ENCODE peak calls at places on chromosome 16, in seven cellular contexts. W is fibroblast of lung, G is H9, D is lower lobe of right lung, S is foreskin keratinocyte, B is neural progenitor cell, N is heart left ventricle. Z is an unnamed sample. For H3K4me1, the result is how much of the 10 kb centered on the place peaks cover.

GRCh38 chr16:86927699-86928098 is 349.4 kb downstream of the FOXL1 start:
- DNase-seq in W (no peak), G (no peak), D (no peak), S (no peak), B (no peak), N (no peak), Z (no peak)

GRCh38 chr16:3188925-3189825 is 1.2 kb downstream of the OR1F1 start:
- DNase-seq in W (peak), G (peak), D (no peak), S (peak), B (peak), N (no peak), Z (no peak)

GRCh38 chr16:11412175-11412904 is 67.1 kb downstream of the RMI2 start:
- DNase-seq in W (no peak), G (no peak), D (no peak), S (no peak), B (no peak), N (no peak), Z (no peak)

GRCh38 chr16:64455275-64455674 is 666.6 kb downstream of the CDH11 start:
- DNase-seq in W (peak), G (no peak), D (no peak), S (no peak), B (no peak), N (no peak), Z (no peak)

GRCh38 chr16:4309833-4310266 is 6.0 kb upstream of the GLIS2 start:
- DNase-seq in W (peak), G (peak), D (peak), S (no peak), B (peak), N (peak), Z (peak)

GRCh38 chr16:10465821-10466220 is 80.0 kb downstream of the ATF7IP2 start:
- DNase-seq in W (no peak), G (no peak), D (no peak), S (no peak), B (no peak), N (no peak), Z (no peak)

GRCh38 chr16:2066139-2066538 is 18.4 kb downstream of the TSC2 start:
- DNase-seq in W (no peak), G (no peak), D (no peak), S (no peak), B (no peak), N (no peak), Z (no peak)

GRCh38 chr16:63346000-63346399 is 1309.8 kb upstream of the CDH8 start:
- DNase-seq in W (no peak), G (no peak), D (no peak), S (no peak), B (no peak), N (no peak), Z (no peak)

GRCh38 chr16:23692190-23692837 is 13.6 kb downstream of the PLK1 start:
- DNase-seq in W (no peak), G (no peak), D (no peak), S (no peak), B (no peak), N (no peak), Z (no peak)

GRCh38 chr16:4733747-4734062 is 366 bp downstream of the ANKS3 start:
- DNase-seq in W (no peak), G (no peak), D (no peak), S (no peak), B (no peak), N (peak), Z (no peak)

GRCh38 chr16:89023621-89024511 is 46.9 kb upstream of the CBFA2T3 start:
- DNase-seq in W (no peak), G (no peak), D (no peak), S (no peak), B (no peak), N (peak), Z (no peak)

GRCh38 chr16:11743308-11744074 is 834 bp upstream of the TXNDC11 start:
- DNase-seq in W (peak), G (no peak), D (peak), S (no peak), B (no peak), N (peak), Z (peak)

GRCh38 chr16:75106351-75107274 is 10.0 kb downstream of the LDHD start:
- DNase-seq in W (no peak), G (peak), D (no peak), S (no peak), B (no peak), N (no peak), Z (no peak)
- H3K27ac ChIP-seq in W (no peak), G (no peak), D (peak), S (no peak), B (no peak), N (peak), Z (peak)

DNA sequence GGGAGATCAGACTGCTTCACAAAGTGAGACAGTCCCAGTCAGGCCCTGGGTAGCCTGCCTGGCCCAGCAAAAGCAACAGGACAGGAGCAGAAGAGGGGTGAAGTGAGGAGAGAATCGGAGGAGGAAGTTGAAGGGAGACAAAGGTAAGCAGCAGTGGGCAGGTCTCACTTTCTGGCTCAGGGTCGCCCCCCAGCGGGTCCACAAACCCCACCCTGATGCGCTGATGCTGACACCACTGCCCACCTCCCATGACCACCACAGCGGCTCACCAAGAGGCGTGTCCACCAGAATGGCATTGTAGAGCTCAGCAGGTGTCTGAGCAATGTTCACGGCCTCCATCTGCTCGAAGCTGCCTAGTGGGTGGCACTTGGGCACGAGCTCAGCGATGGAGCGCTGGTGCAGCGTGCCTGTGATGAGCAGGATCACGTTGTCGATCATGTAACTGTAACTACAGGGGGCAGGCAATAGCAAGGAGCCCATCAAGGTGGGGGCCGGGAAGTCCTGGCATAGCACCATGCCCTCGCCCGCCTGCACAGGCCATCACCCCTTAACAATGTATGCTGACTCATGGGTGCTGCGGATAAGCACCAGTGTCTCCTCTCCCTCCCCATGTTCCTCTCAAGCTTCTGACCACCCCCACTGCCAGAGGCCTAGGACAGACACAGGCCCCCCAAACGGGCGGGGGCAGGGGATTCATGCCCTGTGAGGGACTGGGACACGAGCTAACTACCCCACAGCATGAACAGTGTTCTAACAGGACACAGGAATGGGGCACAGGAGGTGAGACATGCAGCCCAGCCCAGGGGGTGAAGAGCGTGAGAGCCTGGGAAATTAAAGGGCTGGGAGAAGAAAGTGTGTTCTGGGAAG is 13.6 kb downstream of the HSD11B2 start:
- DNase-seq in W (no peak), G (peak), D (no peak), S (no peak), B (no peak), N (no peak), Z (no peak)
- H3K4me1 ChIP-seq in W (under half), G (under half), D (half or more), S (under half), B (under half), N (half or more), Z (half or more)

DNA sequence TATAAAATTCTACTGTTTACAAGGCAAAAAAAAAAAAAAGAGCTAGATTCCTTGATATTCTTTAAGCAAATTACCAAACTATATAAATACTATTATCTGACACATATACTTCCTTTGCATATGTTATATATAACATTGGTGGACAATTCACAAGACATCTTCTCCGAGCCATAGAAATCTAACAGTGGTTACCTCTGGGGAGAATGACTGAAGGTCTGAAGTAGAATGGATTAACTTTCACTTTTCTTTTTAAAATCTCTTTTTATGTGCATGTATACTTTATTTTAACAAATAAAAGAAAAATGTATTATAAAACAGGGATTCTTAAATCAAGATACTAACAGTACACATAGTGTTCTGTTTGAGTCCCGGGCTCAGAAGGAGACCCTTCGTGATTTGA is 131.0 kb downstream of the MRTFB start:
- DNase-seq in W (no peak), G (no peak), D (no peak), S (no peak), B (no peak), N (no peak), Z (no peak)
- H3K27ac ChIP-seq in W (no peak), G (no peak), D (peak), S (no peak), B (no peak), N (no peak), Z (no peak)

DNA sequence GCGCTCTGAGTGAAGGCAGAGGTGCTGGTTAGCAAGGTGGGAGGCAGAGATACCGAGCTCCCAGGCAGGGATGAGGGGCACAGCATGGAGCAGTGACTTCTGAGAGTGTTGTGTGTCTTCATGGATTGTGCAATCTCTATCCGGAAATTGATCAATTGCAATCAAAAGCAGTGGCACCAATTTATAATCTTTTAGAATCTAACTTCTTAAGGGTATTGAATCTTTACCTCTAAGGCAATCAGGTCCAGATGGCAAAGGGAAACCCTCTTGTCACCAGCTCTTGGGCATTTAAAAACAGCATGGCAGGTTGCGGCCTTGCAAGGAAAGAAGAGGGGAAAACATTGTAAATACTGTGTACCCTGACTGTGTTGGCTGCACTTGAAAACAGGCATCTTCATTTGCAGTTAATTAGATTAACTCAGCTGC is 58.0 kb upstream of the MRTFB start:
- DNase-seq in W (no peak), G (no peak), D (no peak), S (no peak), B (no peak), N (no peak), Z (no peak)
- H3K4me1 ChIP-seq in W (under half), G (under half), D (under half), S (under half), B (under half), N (under half), Z (under half)

GRCh38 chr16:70402916-70403659 is 35.8 kb downstream of the ST3GAL2 start:
- DNase-seq in W (peak), G (no peak), D (no peak), S (no peak), B (no peak), N (no peak), Z (no peak)
- H3K27ac ChIP-seq in W (no peak), G (no peak), D (no peak), S (no peak), B (no peak), N (no peak), Z (no peak)

GRCh38 chr16:592518-593306 is 2.8 kb downstream of the RAB40C start:
- DNase-seq in W (peak), G (no peak), D (peak), S (peak), B (no peak), N (peak), Z (peak)
- H3K4me1 ChIP-seq in W (under half), G (under half), D (half or more), S (under half), B (under half), N (under half), Z (half or more)

DNA sequence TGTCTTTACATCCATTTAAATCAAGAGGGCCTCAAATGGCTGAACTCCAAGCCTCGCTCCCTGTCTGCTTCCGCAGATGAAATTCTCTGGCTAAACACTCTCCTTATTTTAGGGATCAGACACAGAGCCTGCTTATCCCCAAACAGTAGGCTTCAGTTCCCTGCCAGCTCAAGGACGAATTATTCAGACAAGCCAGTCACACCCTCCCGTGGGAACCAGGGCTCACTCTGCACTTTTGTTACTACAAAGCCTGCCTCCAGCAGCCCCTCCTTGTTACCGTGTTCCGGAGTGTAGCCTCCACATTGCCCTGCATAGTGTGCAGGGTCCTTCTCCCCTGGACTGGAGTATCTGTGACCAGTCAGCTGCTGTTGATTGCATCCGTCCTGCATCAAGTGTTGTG is 46.6 kb upstream of the LCMT1 start:
- DNase-seq in W (peak), G (no peak), D (no peak), S (no peak), B (peak), N (peak), Z (no peak)
- H3K27ac ChIP-seq in W (no peak), G (no peak), D (no peak), S (no peak), B (no peak), N (peak), Z (no peak)

DNA sequence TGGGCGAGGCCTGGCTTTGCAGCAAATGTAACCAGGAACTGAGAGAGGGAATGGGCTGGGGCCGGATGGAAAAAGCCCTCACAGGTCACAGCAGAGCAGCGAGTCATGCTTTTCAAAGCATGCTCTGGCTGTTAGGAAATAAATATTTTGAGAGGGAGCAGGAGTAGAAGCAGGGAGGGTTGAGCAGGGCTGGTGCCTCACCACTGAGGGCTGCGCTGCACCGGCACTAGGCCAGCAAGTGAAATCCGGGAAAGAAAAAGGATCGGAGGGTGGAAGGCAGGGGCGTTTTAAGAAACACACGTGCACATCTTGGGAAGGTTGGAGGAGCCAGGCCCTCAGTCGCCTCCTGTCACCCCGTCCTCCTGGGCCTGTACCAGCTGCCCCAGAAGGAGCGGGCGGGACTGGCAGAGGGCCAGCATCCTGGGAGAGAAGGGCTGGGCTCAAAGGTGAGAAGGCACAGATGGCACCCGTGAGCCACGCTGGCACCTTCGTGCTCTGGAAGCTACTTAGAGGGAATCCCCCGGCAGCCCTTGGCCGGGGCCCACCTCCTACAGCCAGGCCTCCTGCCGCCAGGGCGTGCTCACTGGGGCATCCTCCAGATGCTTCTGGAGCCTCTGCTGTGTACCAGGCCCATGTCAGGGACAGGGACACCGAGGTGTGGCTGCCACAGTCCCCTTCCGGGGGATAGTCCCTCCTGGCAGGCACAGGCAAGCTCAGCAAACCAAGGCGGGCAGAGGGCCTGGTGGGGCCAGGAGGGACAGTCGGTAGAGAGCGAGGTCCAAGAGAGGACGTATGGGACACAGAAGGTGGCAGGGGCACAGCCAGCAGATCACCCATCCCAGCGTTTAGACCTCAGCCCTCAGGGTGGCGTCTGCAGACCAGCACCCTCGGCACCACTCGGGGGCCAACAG is 71.4 kb upstream of the PLCG2 start:
- DNase-seq in W (peak), G (no peak), D (peak), S (no peak), B (no peak), N (no peak), Z (no peak)
- H3K4me1 ChIP-seq in W (under half), G (under half), D (under half), S (under half), B (under half), N (under half), Z (under half)

DNA sequence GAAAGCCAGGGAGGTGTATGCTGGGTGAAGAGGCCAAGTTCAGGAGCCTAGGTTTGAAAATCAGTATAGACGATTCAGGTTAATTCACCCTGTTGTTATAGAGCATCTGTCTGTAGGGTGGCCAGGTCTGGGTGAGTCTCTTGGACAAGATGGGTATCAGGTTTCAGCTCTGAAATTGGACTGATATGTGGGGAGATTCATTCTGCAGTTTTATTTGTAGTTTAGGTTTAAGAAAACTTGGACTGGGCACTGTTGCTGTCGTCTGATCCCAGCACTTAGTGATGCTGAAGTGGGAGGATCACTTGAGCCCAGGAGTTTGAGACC is 17.8 kb downstream of the ABCC1 start:
- DNase-seq in W (no peak), G (no peak), D (no peak), S (no peak), B (no peak), N (no peak), Z (no peak)
- H3K27ac ChIP-seq in W (peak), G (no peak), D (no peak), S (no peak), B (no peak), N (no peak), Z (peak)

Z was measured in psoas muscle.